ENCODE peak calls at places on chromosome 15, in four cellular contexts. L is mesendoderm; C is ascending aorta; A is CD8-positive, alpha-beta T cell. B is an unnamed sample.
A peak's percentile ranks its signal among the peaks of the same experiment; 100 is the strongest.

GRCh38 chr15:27784107-27784506 is 315.0 kb downstream of the OCA2 start:
- DNase-seq in L (no peak), C (no peak), A (no peak), B (no peak)

GRCh38 chr15:41919954-41920538 is 26.2 kb upstream of the SPTBN5 start:
- DNase-seq in L (no peak), C (no peak), A (no peak), B (peak; percentile 69)

GRCh38 chr15:58553365-58553918 is 121.7 kb downstream of the LIPC start:
- DNase-seq in L (no peak), C (no peak), A (no peak), B (no peak)

GRCh38 chr15:64356443-64357040 is 569 bp upstream of the CSNK1G1 start:
- DNase-seq in L (no peak), C (no peak), A (no peak), B (no peak)

GRCh38 chr15:31867536-31868442 is 162.5 kb upstream of the CHRNA7 start:
- DNase-seq in L (peak; percentile 87), C (no peak), A (peak; percentile 38), B (peak; percentile 65)

GRCh38 chr15:46644493-46645481 is 1010.0 kb downstream of the SQOR start:
- DNase-seq in L (no peak), C (no peak), A (no peak), B (no peak)

GRCh38 chr15:101562428-101563059 is 73.0 kb upstream of the PCSK6 start:
- DNase-seq in L (no peak), C (no peak), A (no peak), B (no peak)

GRCh38 chr15:82263350-82263749 is 732 bp downstream of the SAXO2 start:
- DNase-seq in L (peak; percentile 66), C (no peak), A (no peak), B (no peak)

GRCh38 chr15:99090011-99090699 is 14.7 kb upstream of the SYNM start:
- DNase-seq in L (no peak), C (no peak), A (no peak), B (no peak)

GRCh38 chr15:69538381-69538780 is 85.8 kb downstream of the RPLP1 start:
- DNase-seq in L (no peak), C (no peak), A (no peak), B (no peak)

GRCh38 chr15:69408841-69409240 is 5.3 kb upstream of the KIF23 start:
- DNase-seq in L (no peak), C (no peak), A (no peak), B (no peak)

GRCh38 chr15:100934735-100935134 is 15.6 kb downstream of the LRRK1 start:
- DNase-seq in L (peak; percentile 51), C (no peak), A (no peak), B (peak; percentile 12)

GRCh38 chr15:79425591-79426295 is 6.4 kb upstream of the MINAR1 start:
- DNase-seq in L (no peak), C (no peak), A (no peak), B (no peak)

GRCh38 chr15:100601628-100602063 is 338 bp downstream of the LINS1 start:
- DNase-seq in L (no peak), C (no peak), A (no peak), B (no peak)

GRCh38 chr15:98924311-98925049 is 83.1 kb downstream of the PGPEP1L start:
- DNase-seq in L (no peak), C (no peak), A (no peak), B (no peak)

GRCh38 chr15:64461577-64462162 is 1.3 kb downstream of the ZNF609 start:
- DNase-seq in L (peak; percentile 90), C (no peak), A (peak; percentile 12), B (peak; percentile 41)

GRCh38 chr15:45919806-45920205 is 285.0 kb downstream of the SQOR start:
- DNase-seq in L (peak; percentile 81), C (no peak), A (no peak), B (peak; percentile 72)

GRCh38 chr15:47746516-47746915 is 29.2 kb downstream of the SEMA6D start:
- DNase-seq in L (peak; percentile 34), C (no peak), A (no peak), B (no peak)

GRCh38 chr15:63967616-63968015 is 78.7 kb downstream of the DAPK2 start:
- DNase-seq in L (no peak), C (no peak), A (no peak), B (no peak)

GRCh38 chr15:70526221-70526973 is 237.0 kb downstream of the UACA start:
- DNase-seq in L (no peak), C (no peak), A (no peak), B (no peak)

GRCh38 chr15:53837263-53837662 is 77.8 kb upstream of the WDR72 start:
- DNase-seq in L (no peak), C (no peak), A (no peak), B (peak; percentile 13)

GRCh38 chr15:75455982-75456531 is 4.6 kb upstream of the SIN3A start:
- DNase-seq in L (peak; percentile 75), C (peak; percentile 33), A (peak; percentile 44), B (peak; percentile 49)

GRCh38 chr15:80404057-80404718 is at the start of gene ARNT2:
- DNase-seq in L (peak; percentile 41), C (no peak), A (no peak), B (peak; percentile 5)

GRCh38 chr15:48634096-48634495 is 11.4 kb downstream of the FBN1 start:
- DNase-seq in L (no peak), C (no peak), A (no peak), B (no peak)

GRCh38 chr15:40925863-40926658 is 3.1 kb upstream of the DLL4 start:
- DNase-seq in L (peak; percentile 60), C (no peak), A (no peak), B (peak; percentile 49)

GRCh38 chr15:48168626-48169025 is 9.5 kb downstream of the MYEF2 start:
- DNase-seq in L (no peak), C (no peak), A (no peak), B (no peak)

GRCh38 chr15:33344530-33344929 is 33.8 kb downstream of the RYR3 start:
- DNase-seq in L (no peak), C (no peak), A (no peak), B (no peak)
- H3K27ac ChIP-seq in L (no peak overlapping the region), C (no peak overlapping the region), A (no peak overlapping the region), B (no peak overlapping the region)

DNA sequence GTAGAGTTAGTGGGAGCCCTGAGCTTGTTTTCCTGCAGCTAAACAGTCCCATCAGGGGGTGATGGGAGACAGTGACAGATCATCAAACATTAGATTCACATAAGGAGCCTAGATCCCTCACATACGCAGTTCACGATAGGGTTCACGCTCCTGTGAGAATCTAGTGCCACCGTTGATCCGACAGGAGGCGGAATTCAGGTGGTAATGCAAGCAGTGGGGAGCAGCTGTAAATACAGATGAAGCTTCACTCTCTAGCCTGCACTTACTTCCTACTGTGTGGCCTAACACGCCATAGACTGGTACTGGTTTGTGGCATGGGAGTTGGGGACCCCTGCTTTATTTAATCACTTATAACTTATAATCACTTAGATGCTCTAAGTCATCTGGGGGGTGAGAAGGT is 179.1 kb downstream of the AKAP13 start:
- DNase-seq in L (peak; percentile 22), C (no peak), A (no peak), B (no peak)
- H3K4me1 ChIP-seq in L (no peaks in the 10 kb centered on the region), C (peaks cover 11% of the 10 kb centered on the region), A (peaks cover 4% of the 10 kb centered on the region), B (peaks cover 15% of the 10 kb centered on the region)

GRCh38 chr15:93072440-93073394 is 16.3 kb downstream of the RGMA start:
- DNase-seq in L (peak; percentile 79), C (no peak), A (no peak), B (peak; percentile 95)

GRCh38 chr15:93070901-93071300 is 18.1 kb downstream of the RGMA start:
- DNase-seq in L (peak; percentile 51), C (no peak), A (no peak), B (no peak)

GRCh38 chr15:93070136-93070535 is 18.9 kb downstream of the RGMA start:
- DNase-seq in L (no peak), C (no peak), A (no peak), B (no peak)

GRCh38 chr15:93072011-93072410 is 17.0 kb downstream of the RGMA start:
- DNase-seq in L (peak; percentile 62), C (no peak), A (no peak), B (peak; percentile 80)

GRCh38 chr15:93071469-93071891 is 17.5 kb downstream of the RGMA start:
- DNase-seq in L (peak; percentile 53), C (no peak), A (no peak), B (peak; percentile 26)
- H3K4me3 ChIP-seq in L (peak overlapping the region; percentile 82), C (peak overlapping the region; percentile 91), A (no peak overlapping the region), B (peak overlapping the region; percentile 87)

DNA sequence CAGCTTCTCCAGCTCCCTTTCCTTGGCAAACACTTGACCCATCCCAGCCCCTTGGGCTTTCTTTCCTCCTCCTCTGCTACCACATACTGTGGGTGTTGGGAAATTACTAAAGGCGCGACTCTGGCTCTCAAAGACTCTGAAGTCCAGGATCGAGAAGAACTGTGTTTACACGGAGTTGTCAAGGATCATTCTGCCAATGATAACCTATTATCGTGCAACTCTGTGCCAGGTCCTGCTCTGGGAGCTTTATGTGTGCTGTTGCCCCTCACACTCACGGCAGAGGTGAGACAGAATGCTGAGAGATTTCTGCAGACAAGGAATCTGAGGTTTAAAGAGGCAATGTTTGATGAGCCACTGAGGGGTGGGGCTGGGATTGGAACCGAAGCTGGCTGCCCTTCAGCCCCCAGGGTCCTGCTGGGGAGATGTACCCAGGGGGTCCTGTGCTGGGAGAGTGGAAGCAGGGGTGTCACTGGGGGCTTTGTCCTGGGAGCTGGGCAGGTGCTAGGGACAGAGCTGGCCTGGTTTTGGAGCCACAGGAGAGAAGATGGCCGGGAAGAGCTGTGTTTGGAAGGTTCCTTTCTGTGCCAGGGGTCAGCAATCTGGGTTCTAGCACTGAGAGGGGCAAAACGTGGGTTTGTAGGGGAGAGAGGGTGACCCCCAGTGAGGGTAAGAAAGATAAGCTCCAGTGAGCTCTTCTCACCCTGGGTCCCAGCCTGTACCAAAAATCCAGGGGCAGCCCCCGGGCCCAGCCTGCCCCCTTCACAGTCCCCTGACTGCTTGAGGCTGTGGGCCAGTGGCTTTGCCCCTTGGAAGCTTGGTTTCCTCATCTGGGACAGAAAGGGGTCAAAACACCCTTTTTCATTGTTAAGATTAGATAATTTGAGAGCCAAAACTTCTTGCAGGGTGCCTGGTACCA is 69.4 kb downstream of the SMAD3 start:
- DNase-seq in L (no peak), C (no peak), A (no peak), B (no peak)
- H3K27ac ChIP-seq in L (no peak overlapping the region), C (peak overlapping the region; percentile 70), A (peak overlapping the region; percentile 80), B (peak overlapping the region; percentile 81)